ENCODE peak calls at places on chromosomes 13 and 19, in four cellular contexts. W is endodermal cell; Q is PC-3; J is naive thymus-derived CD4-positive, alpha-beta T cell. G is an unnamed sample.

GRCh38 chr19:8615022-8615421 is 4.5 kb upstream of the ADAMTS10 start:
- DNase-seq in W (no peak), Q (no peak), J (no peak), G (no peak)

GRCh38 chr13:26558074-26558805 is 757 bp downstream of the WASF3 start:
- DNase-seq in Q (no peak), W (peak; percentile 68), J (no peak), G (no peak)

GRCh38 chr19:54464044-54464623 is 556 bp upstream of the LENG9 start:
- DNase-seq in Q (peak; percentile 97), J (peak; percentile 81), W (peak; percentile 99), G (peak; percentile 94)

GRCh38 chr19:17234911-17235617 is 9.0 kb downstream of the OCEL1 start:
- DNase-seq in J (peak; percentile 43), W (peak; percentile 90), Q (peak; percentile 46), G (peak; percentile 73)

GRCh38 chr19:51808333-51808986 is 13.5 kb downstream of the FPR3 start:
- DNase-seq in W (no peak), J (no peak), Q (peak; percentile 92), G (no peak)

GRCh38 chr13:83906240-83906820 is 24.1 kb upstream of the SLITRK1 start:
- DNase-seq in W (no peak), J (no peak), Q (no peak), G (no peak)

GRCh38 chr13:77861716-77862115 is 56.9 kb downstream of the EDNRB start:
- DNase-seq in Q (no peak), W (no peak), J (no peak), G (no peak)

GRCh38 chr19:8324186-8325050 is 3.1 kb downstream of the RPS28 start:
- DNase-seq in J (no peak), Q (peak; percentile 32), W (peak; percentile 79), G (no peak)

GRCh38 chr19:49333426-49334288 is 1.5 kb upstream of the CD37 start:
- DNase-seq in W (peak; percentile 44), J (peak; percentile 75), Q (no peak), G (peak; percentile 57)

GRCh38 chr19:42942187-42942789 is 5.3 kb upstream of the PSG7 start:
- DNase-seq in J (no peak), W (no peak), Q (peak; percentile 44), G (no peak)

GRCh38 chr13:28575200-28575599 is 80.3 kb upstream of the FLT1 start:
- DNase-seq in W (no peak), Q (no peak), J (no peak), G (no peak)

GRCh38 chr13:72643339-72643989 is 84.0 kb downstream of the MZT1 start:
- DNase-seq in J (peak; percentile 33), Q (peak; percentile 61), W (peak; percentile 68), G (peak; percentile 4)

GRCh38 chr13:87147076-87147475 is 524.1 kb upstream of the SLITRK5 start:
- DNase-seq in W (no peak), J (no peak), Q (peak; percentile 1), G (no peak)

GRCh38 chr19:6423499-6424189 is 967 bp downstream of the KHSRP start:
- DNase-seq in W (peak; percentile 86), Q (peak; percentile 50), J (no peak), G (no peak)

GRCh38 chr13:20902438-20903163 is at the start of gene XPO4:
- DNase-seq in J (peak; percentile 79), Q (peak; percentile 86), W (peak; percentile 93), G (peak; percentile 74)

GRCh38 chr13:20903164-20903475 is 574 bp upstream of the XPO4 start:
- DNase-seq in Q (no peak), J (no peak), W (no peak), G (no peak)

GRCh38 chr13:20904908-20905307 is 2.4 kb upstream of the XPO4 start:
- DNase-seq in W (no peak), J (no peak), Q (no peak), G (no peak)

GRCh38 chr13:20901668-20902437 is 693 bp downstream of the XPO4 start:
- DNase-seq in Q (peak; percentile 55), J (no peak), W (peak; percentile 80), G (no peak)
- H3K27ac ChIP-seq in Q (peak overlapping the region; percentile 82), J (peak overlapping the region; percentile 83), W (peak overlapping the region; percentile 87), G (peak overlapping the region; percentile 78)

DNA sequence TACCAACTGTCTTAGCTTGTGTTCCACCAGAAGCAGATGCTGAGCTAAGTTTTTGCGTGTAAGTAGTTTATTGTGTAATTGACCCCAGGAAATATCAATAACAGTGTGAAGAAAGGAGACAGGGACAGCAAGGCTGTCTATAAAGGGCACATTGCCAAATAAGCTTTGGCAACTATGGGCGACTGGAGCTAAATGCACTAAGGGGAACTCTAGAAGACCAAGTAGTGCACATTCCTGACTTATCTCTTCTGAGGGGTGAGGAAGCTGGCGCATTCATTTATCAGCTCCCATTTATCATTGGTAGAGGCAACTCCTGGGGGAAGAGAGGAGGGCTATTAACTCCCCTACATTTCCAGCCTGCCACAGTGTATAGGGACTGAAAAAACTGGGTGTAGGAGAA is 135.0 kb downstream of the DLEU7 start:
- DNase-seq in Q (no peak), W (no peak), J (no peak), G (no peak)
- H3K4me1 ChIP-seq in Q (no peaks in the 10 kb centered on the region), W (peaks cover 7% of the 10 kb centered on the region), J (peaks cover 2% of the 10 kb centered on the region), G (peaks cover 4% of the 10 kb centered on the region)

GRCh38 chr19:18657590-18658365 is 20.9 kb downstream of the KLHL26 start:
- DNase-seq in W (peak; percentile 74), Q (no peak), J (no peak), G (no peak)

GRCh38 chr19:18660051-18660910 is 23.2 kb upstream of the CRTC1 start:
- DNase-seq in W (peak; percentile 43), J (no peak), Q (no peak), G (no peak)

GRCh38 chr19:18656337-18657086 is 19.7 kb downstream of the KLHL26 start:
- DNase-seq in W (peak; percentile 42), J (no peak), Q (no peak), G (no peak)

GRCh38 chr19:18659281-18660050 is 22.6 kb downstream of the KLHL26 start:
- DNase-seq in W (peak; percentile 42), J (no peak), Q (no peak), G (no peak)

GRCh38 chr19:18658366-18658855 is 21.6 kb downstream of the KLHL26 start:
- DNase-seq in Q (no peak), W (peak; percentile 39), J (no peak), G (no peak)
- H3K4me3 ChIP-seq in Q (no peak overlapping the region), W (no peak overlapping the region), J (no peak overlapping the region), G (no peak overlapping the region)

GRCh38 chr13:98483636-98484288 is 93.1 kb downstream of the STK24 start:
- DNase-seq in W (no peak), J (no peak), Q (no peak), G (no peak)

GRCh38 chr13:98484289-98485219 is 92.4 kb downstream of the STK24 start:
- DNase-seq in W (peak; percentile 94), Q (peak; percentile 97), J (no peak), G (peak; percentile 42)

GRCh38 chr13:98486412-98486811 is 90.5 kb downstream of the STK24 start:
- DNase-seq in Q (no peak), J (no peak), W (peak; percentile 48), G (no peak)

GRCh38 chr13:98487016-98487415 is 89.9 kb downstream of the STK24 start:
- DNase-seq in Q (no peak), W (peak; percentile 35), J (no peak), G (no peak)

DNA sequence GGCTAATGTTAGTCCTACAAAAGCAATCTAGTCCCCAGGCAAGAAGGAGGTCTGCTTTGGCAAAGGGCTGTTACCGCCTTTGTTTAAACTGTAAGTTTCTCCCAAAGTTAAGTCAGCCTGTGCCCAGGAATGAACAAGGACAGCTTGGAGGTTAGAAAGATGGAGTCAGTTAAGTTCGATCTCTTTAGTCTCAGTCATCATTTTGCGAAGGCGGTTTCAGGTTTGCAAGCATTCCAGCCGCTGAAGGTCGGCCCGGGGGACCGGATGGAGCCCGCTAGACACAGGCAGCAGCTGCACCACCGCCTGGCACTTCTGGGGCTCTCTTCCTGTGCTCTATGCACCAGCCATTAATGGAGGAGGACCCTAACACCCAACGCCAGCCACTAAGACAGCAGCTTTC is 91.3 kb downstream of the STK24 start:
- DNase-seq in Q (no peak), W (peak; percentile 53), J (no peak), G (no peak)
- H3K27ac ChIP-seq in Q (peak overlapping the region; percentile 99), W (no peak overlapping the region), J (no peak overlapping the region), G (peak overlapping the region; percentile 57)